ENCODE peak calls at places on chromosomes 7 and 10, in eight cellular contexts. One of them, this sample, is unnamed.

GRCh38 chr10:59965899-59966650 is 59.7 kb upstream of the CCDC6 start:
- DNase-seq in cardiac muscle cell: no peak
- DNase-seq in PC-9: no peak
- DNase-seq in gastrocnemius medialis: no peak
- DNase-seq in breast epithelium: no peak
- DNase-seq in OCI-LY7: no peak
- DNase-seq in MG63: no peak
- DNase-seq in tibial artery: no peak
- DNase-seq in this sample: no peak

GRCh38 chr10:72204724-72205123 is 11.1 kb upstream of the ANAPC16 start:
- DNase-seq in cardiac muscle cell: no peak
- DNase-seq in PC-9: no peak
- DNase-seq in gastrocnemius medialis: no peak
- DNase-seq in breast epithelium: no peak
- DNase-seq in OCI-LY7: no peak
- DNase-seq in MG63: no peak
- DNase-seq in tibial artery: no peak
- DNase-seq in this sample: peak; percentile 70

GRCh38 chr7:3043544-3044395 is at the start of gene CARD11:
- DNase-seq in cardiac muscle cell: peak; percentile 20
- DNase-seq in PC-9: peak; percentile 19
- DNase-seq in gastrocnemius medialis: no peak
- DNase-seq in breast epithelium: peak; percentile 33
- DNase-seq in OCI-LY7: peak; percentile 69
- DNase-seq in MG63: no peak
- DNase-seq in tibial artery: no peak
- DNase-seq in this sample: no peak

GRCh38 chr7:78195281-78195680 is 396.7 kb downstream of the PHTF2 start:
- DNase-seq in cardiac muscle cell: peak; percentile 70
- DNase-seq in PC-9: no peak
- DNase-seq in gastrocnemius medialis: no peak
- DNase-seq in breast epithelium: no peak
- DNase-seq in OCI-LY7: no peak
- DNase-seq in MG63: no peak
- DNase-seq in tibial artery: no peak
- DNase-seq in this sample: no peak

GRCh38 chr7:6294839-6295238 is 22.4 kb upstream of the CYTH3 start:
- DNase-seq in cardiac muscle cell: peak; percentile 53
- DNase-seq in PC-9: no peak
- DNase-seq in gastrocnemius medialis: no peak
- DNase-seq in breast epithelium: no peak
- DNase-seq in OCI-LY7: no peak
- DNase-seq in MG63: no peak
- DNase-seq in tibial artery: no peak
- DNase-seq in this sample: no peak

GRCh38 chr10:103668351-103669242 is 175.1 kb downstream of the NEURL1 start:
- DNase-seq in cardiac muscle cell: peak; percentile 78
- DNase-seq in PC-9: no peak
- DNase-seq in gastrocnemius medialis: peak; percentile 49
- DNase-seq in breast epithelium: no peak
- DNase-seq in OCI-LY7: no peak
- DNase-seq in MG63: no peak
- DNase-seq in tibial artery: peak; percentile 82
- DNase-seq in this sample: peak; percentile 96

GRCh38 chr7:108418941-108419340 is 37.3 kb downstream of the NRCAM start:
- DNase-seq in cardiac muscle cell: peak; percentile 53
- DNase-seq in PC-9: no peak
- DNase-seq in gastrocnemius medialis: no peak
- DNase-seq in breast epithelium: no peak
- DNase-seq in OCI-LY7: no peak
- DNase-seq in MG63: no peak
- DNase-seq in tibial artery: no peak
- DNase-seq in this sample: no peak

GRCh38 chr10:25934673-25935139 is 677 bp downstream of the MYO3A start:
- DNase-seq in cardiac muscle cell: no peak
- DNase-seq in PC-9: no peak
- DNase-seq in gastrocnemius medialis: no peak
- DNase-seq in breast epithelium: no peak
- DNase-seq in OCI-LY7: no peak
- DNase-seq in MG63: no peak
- DNase-seq in tibial artery: no peak
- DNase-seq in this sample: peak; percentile 56

GRCh38 chr10:54131833-54132232 is 669.2 kb downstream of the PCDH15 start:
- DNase-seq in cardiac muscle cell: no peak
- DNase-seq in PC-9: no peak
- DNase-seq in gastrocnemius medialis: no peak
- DNase-seq in breast epithelium: no peak
- DNase-seq in OCI-LY7: no peak
- DNase-seq in MG63: no peak
- DNase-seq in tibial artery: no peak
- DNase-seq in this sample: no peak

GRCh38 chr10:63711361-63711760 is 190.2 kb downstream of the REEP3 start:
- DNase-seq in cardiac muscle cell: peak; percentile 93
- DNase-seq in PC-9: no peak
- DNase-seq in gastrocnemius medialis: peak; percentile 81
- DNase-seq in breast epithelium: no peak
- DNase-seq in OCI-LY7: no peak
- DNase-seq in MG63: peak; percentile 85
- DNase-seq in tibial artery: no peak
- DNase-seq in this sample: no peak

GRCh38 chr10:7789390-7789789 is 1.4 kb downstream of the ATP5F1C start:
- DNase-seq in cardiac muscle cell: peak; percentile 42
- DNase-seq in PC-9: no peak
- DNase-seq in gastrocnemius medialis: peak; percentile 21
- DNase-seq in breast epithelium: no peak
- DNase-seq in OCI-LY7: no peak
- DNase-seq in MG63: peak; percentile 39
- DNase-seq in tibial artery: no peak
- DNase-seq in this sample: no peak

GRCh38 chr7:104958278-104958903 is 55.6 kb upstream of the KMT2E start:
- DNase-seq in cardiac muscle cell: no peak
- DNase-seq in PC-9: no peak
- DNase-seq in gastrocnemius medialis: no peak
- DNase-seq in breast epithelium: no peak
- DNase-seq in OCI-LY7: no peak
- DNase-seq in MG63: peak; percentile 44
- DNase-seq in tibial artery: no peak
- DNase-seq in this sample: peak; percentile 35

GRCh38 chr10:112951349-112952281 is 1.6 kb downstream of the TCF7L2 start:
- DNase-seq in cardiac muscle cell: peak; percentile 86
- DNase-seq in PC-9: peak; percentile 44
- DNase-seq in gastrocnemius medialis: peak; percentile 68
- DNase-seq in breast epithelium: peak; percentile 61
- DNase-seq in OCI-LY7: peak; percentile 37
- DNase-seq in MG63: peak; percentile 80
- DNase-seq in tibial artery: peak; percentile 69
- DNase-seq in this sample: peak; percentile 94

GRCh38 chr10:117885206-117885605 is 161.5 kb downstream of the RAB11FIP2 start:
- DNase-seq in cardiac muscle cell: no peak
- DNase-seq in PC-9: no peak
- DNase-seq in gastrocnemius medialis: no peak
- DNase-seq in breast epithelium: no peak
- DNase-seq in OCI-LY7: no peak
- DNase-seq in MG63: no peak
- DNase-seq in tibial artery: no peak
- DNase-seq in this sample: no peak

GRCh38 chr10:14089556-14090297 is 241.0 kb downstream of the FRMD4A start:
- DNase-seq in cardiac muscle cell: no peak
- DNase-seq in PC-9: no peak
- DNase-seq in gastrocnemius medialis: no peak
- DNase-seq in breast epithelium: no peak
- DNase-seq in OCI-LY7: no peak
- DNase-seq in MG63: no peak
- DNase-seq in tibial artery: no peak
- DNase-seq in this sample: no peak

GRCh38 chr7:73893342-73894101 is 32.6 kb downstream of the TMEM270 start:
- DNase-seq in cardiac muscle cell: no peak
- DNase-seq in PC-9: no peak
- DNase-seq in gastrocnemius medialis: peak; percentile 65
- DNase-seq in breast epithelium: no peak
- DNase-seq in OCI-LY7: no peak
- DNase-seq in MG63: peak; percentile 87
- DNase-seq in tibial artery: peak; percentile 80
- DNase-seq in this sample: peak; percentile 82

GRCh38 chr7:44108768-44109750 is 4.9 kb downstream of the AEBP1 start:
- DNase-seq in cardiac muscle cell: no peak
- DNase-seq in PC-9: no peak
- DNase-seq in gastrocnemius medialis: no peak
- DNase-seq in breast epithelium: no peak
- DNase-seq in OCI-LY7: no peak
- DNase-seq in MG63: no peak
- DNase-seq in tibial artery: no peak
- DNase-seq in this sample: peak; percentile 82

GRCh38 chr10:8053446-8054242 is 844 bp upstream of the GATA3 start:
- DNase-seq in cardiac muscle cell: peak; percentile 92
- DNase-seq in PC-9: peak; percentile 87
- DNase-seq in gastrocnemius medialis: peak; percentile 36
- DNase-seq in breast epithelium: peak; percentile 93
- DNase-seq in OCI-LY7: peak; percentile 85
- DNase-seq in MG63: peak; percentile 88
- DNase-seq in tibial artery: peak; percentile 52
- DNase-seq in this sample: peak; percentile 99

GRCh38 chr10:77348082-77348481 is 289.5 kb downstream of the KCNMA1 start:
- DNase-seq in cardiac muscle cell: no peak
- DNase-seq in PC-9: no peak
- DNase-seq in gastrocnemius medialis: no peak
- DNase-seq in breast epithelium: no peak
- DNase-seq in OCI-LY7: no peak
- DNase-seq in MG63: no peak
- DNase-seq in tibial artery: no peak
- DNase-seq in this sample: no peak

GRCh38 chr7:22725585-22725984 is 1.4 kb upstream of the IL6 start:
- DNase-seq in cardiac muscle cell: peak; percentile 15
- DNase-seq in PC-9: no peak
- DNase-seq in gastrocnemius medialis: no peak
- DNase-seq in breast epithelium: no peak
- DNase-seq in OCI-LY7: peak; percentile 39
- DNase-seq in MG63: no peak
- DNase-seq in tibial artery: no peak
- DNase-seq in this sample: peak; percentile 21

GRCh38 chr7:22724861-22725260 is 2.1 kb upstream of the IL6 start:
- DNase-seq in cardiac muscle cell: peak; percentile 10
- DNase-seq in PC-9: no peak
- DNase-seq in gastrocnemius medialis: no peak
- DNase-seq in breast epithelium: no peak
- DNase-seq in OCI-LY7: no peak
- DNase-seq in MG63: no peak
- DNase-seq in tibial artery: no peak
- DNase-seq in this sample: no peak

GRCh38 chr7:22726849-22727792 is at the start of gene IL6:
- DNase-seq in cardiac muscle cell: peak; percentile 96
- DNase-seq in PC-9: peak; percentile 89
- DNase-seq in gastrocnemius medialis: peak; percentile 64
- DNase-seq in breast epithelium: peak; percentile 65
- DNase-seq in OCI-LY7: no peak
- DNase-seq in MG63: peak; percentile 77
- DNase-seq in tibial artery: peak; percentile 75
- DNase-seq in this sample: peak; percentile 72

GRCh38 chr7:22728416-22729029 is 1.5 kb downstream of the IL6 start:
- DNase-seq in cardiac muscle cell: peak; percentile 78
- DNase-seq in PC-9: peak; percentile 47
- DNase-seq in gastrocnemius medialis: no peak
- DNase-seq in breast epithelium: no peak
- DNase-seq in OCI-LY7: peak; percentile 61
- DNase-seq in MG63: no peak
- DNase-seq in tibial artery: no peak
- DNase-seq in this sample: peak; percentile 46

DNA sequence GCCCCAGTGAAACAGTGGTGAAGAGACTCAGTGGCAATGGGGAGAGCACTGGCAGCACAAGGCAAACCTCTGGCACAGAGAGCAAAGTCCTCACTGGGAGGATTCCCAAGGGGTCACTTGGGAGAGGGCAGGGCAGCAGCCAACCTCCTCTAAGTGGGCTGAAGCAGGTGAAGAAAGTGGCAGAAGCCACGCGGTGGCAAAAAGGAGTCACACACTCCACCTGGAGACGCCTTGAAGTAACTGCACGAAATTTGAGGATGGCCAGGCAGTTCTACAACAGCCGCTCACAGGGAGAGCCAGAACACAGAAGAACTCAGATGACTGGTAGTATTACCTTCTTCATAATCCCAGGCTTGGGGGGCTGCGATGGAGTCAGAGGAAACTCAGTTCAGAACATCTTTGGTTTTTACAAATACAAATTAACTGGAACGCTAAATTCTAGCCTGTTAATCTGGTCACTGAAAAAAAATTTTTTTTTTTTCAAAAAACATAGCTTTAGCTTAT is 603 bp upstream of the IL6 start:
- DNase-seq in cardiac muscle cell: peak; percentile 90
- DNase-seq in PC-9: peak; percentile 81
- DNase-seq in gastrocnemius medialis: peak; percentile 66
- DNase-seq in breast epithelium: no peak
- DNase-seq in OCI-LY7: peak; percentile 70
- DNase-seq in MG63: peak; percentile 64
- DNase-seq in tibial artery: peak; percentile 32
- DNase-seq in this sample: peak; percentile 72
- H3K4me3 ChIP-seq in cardiac muscle cell: no peak overlapping the region
- H3K4me3 ChIP-seq in PC-9: peak overlapping the region; percentile 45
- H3K4me3 ChIP-seq in gastrocnemius medialis: peak overlapping the region; percentile 35
- H3K4me3 ChIP-seq in breast epithelium: peak overlapping the region; percentile 36
- H3K4me3 ChIP-seq in OCI-LY7: no peak overlapping the region
- H3K4me3 ChIP-seq in MG63: peak overlapping the region; percentile 49
- H3K4me3 ChIP-seq in tibial artery: peak overlapping the region; percentile 45
- H3K4me3 ChIP-seq in this sample: peak overlapping the region; percentile 84

GRCh38 chr10:42476101-42476500 is 162.3 kb downstream of the ZNF33B start:
- DNase-seq in cardiac muscle cell: no peak
- DNase-seq in PC-9: no peak
- DNase-seq in gastrocnemius medialis: no peak
- DNase-seq in breast epithelium: no peak
- DNase-seq in OCI-LY7: no peak
- DNase-seq in MG63: no peak
- DNase-seq in tibial artery: no peak
- DNase-seq in this sample: peak; percentile 54
- H3K4me3 ChIP-seq in cardiac muscle cell: no peak overlapping the region
- H3K4me3 ChIP-seq in PC-9: no peak overlapping the region
- H3K4me3 ChIP-seq in gastrocnemius medialis: no peak overlapping the region
- H3K4me3 ChIP-seq in breast epithelium: peak overlapping the region; percentile 55
- H3K4me3 ChIP-seq in OCI-LY7: no peak overlapping the region
- H3K4me3 ChIP-seq in MG63: peak overlapping the region; percentile 90
- H3K4me3 ChIP-seq in tibial artery: peak overlapping the region; percentile 29
- H3K4me3 ChIP-seq in this sample: peak overlapping the region; percentile 80

DNA sequence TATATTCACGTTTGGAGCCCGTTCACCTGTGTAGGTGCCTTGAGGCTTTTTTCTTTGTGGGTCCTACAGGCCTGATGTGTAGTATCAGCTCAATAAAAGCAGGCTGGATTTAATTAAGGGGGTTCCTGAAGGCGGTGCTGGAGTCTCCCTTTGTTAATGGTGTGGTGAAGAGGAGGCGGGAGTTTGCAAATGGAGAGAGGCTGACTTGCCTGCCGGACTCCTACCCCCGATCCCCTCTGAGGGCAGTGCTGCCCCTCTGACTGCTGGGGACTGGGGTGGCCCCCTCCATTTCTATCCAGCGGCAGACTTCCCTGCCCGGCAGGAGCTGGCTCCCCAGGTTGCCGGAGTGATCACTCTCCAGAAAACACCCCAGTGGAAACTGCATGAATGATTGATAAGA is 45.1 kb downstream of the ZMIZ1 start:
- DNase-seq in cardiac muscle cell: no peak
- DNase-seq in PC-9: no peak
- DNase-seq in gastrocnemius medialis: no peak
- DNase-seq in breast epithelium: no peak
- DNase-seq in OCI-LY7: no peak
- DNase-seq in MG63: no peak
- DNase-seq in tibial artery: no peak
- DNase-seq in this sample: peak; percentile 83
- H3K4me3 ChIP-seq in cardiac muscle cell: no peak overlapping the region
- H3K4me3 ChIP-seq in PC-9: no peak overlapping the region
- H3K4me3 ChIP-seq in gastrocnemius medialis: no peak overlapping the region
- H3K4me3 ChIP-seq in breast epithelium: no peak overlapping the region
- H3K4me3 ChIP-seq in OCI-LY7: no peak overlapping the region
- H3K4me3 ChIP-seq in MG63: no peak overlapping the region
- H3K4me3 ChIP-seq in tibial artery: no peak overlapping the region
- H3K4me3 ChIP-seq in this sample: no peak overlapping the region

GRCh38 chr7:111508387-111508786 is 53.9 kb downstream of the IMMP2L start:
- DNase-seq in cardiac muscle cell: no peak
- DNase-seq in PC-9: no peak
- DNase-seq in gastrocnemius medialis: no peak
- DNase-seq in breast epithelium: no peak
- DNase-seq in OCI-LY7: no peak
- DNase-seq in MG63: no peak
- DNase-seq in tibial artery: no peak
- DNase-seq in this sample: no peak
- H3K4me3 ChIP-seq in cardiac muscle cell: no peak overlapping the region
- H3K4me3 ChIP-seq in PC-9: no peak overlapping the region
- H3K4me3 ChIP-seq in gastrocnemius medialis: no peak overlapping the region
- H3K4me3 ChIP-seq in breast epithelium: no peak overlapping the region
- H3K4me3 ChIP-seq in OCI-LY7: no peak overlapping the region
- H3K4me3 ChIP-seq in MG63: no peak overlapping the region
- H3K4me3 ChIP-seq in tibial artery: no peak overlapping the region
- H3K4me3 ChIP-seq in this sample: no peak overlapping the region

This sample was measured in osteoblast.